ENCODE peak calls at places on chromosomes 1 and 21, in four cellular contexts. B, O, C and T are unnamed samples.

GRCh38 chr1:58903450-58904298 is 119.8 kb upstream of the JUN start:
- DNase-seq in B (peak; percentile 97), O (peak; percentile 90), C (peak; percentile 95), T (peak; percentile 96)

GRCh38 chr1:104072915-104073371 is 323.2 kb downstream of the AMY1C start:
- DNase-seq in B (no peak), O (no peak), C (no peak), T (no peak)

GRCh38 chr1:107572674-107573205 is 392.2 kb downstream of the VAV3 start:
- DNase-seq in B (no peak), O (peak; percentile 83), C (no peak), T (no peak)

GRCh38 chr1:152506899-152507498 is 3.6 kb upstream of the LCE5A start:
- DNase-seq in B (no peak), O (no peak), C (no peak), T (no peak)

GRCh38 chr1:210233216-210233494 is 559 bp downstream of the SERTAD4 start:
- DNase-seq in B (no peak), O (no peak), C (no peak), T (no peak)

GRCh38 chr1:245337829-245338484 is 183.2 kb downstream of the KIF26B start:
- DNase-seq in B (no peak), O (no peak), C (no peak), T (no peak)

GRCh38 chr1:89640440-89640839 is 7.5 kb downstream of the LRRC8C start:
- DNase-seq in B (no peak), O (no peak), C (no peak), T (no peak)

GRCh38 chr1:206685256-206685748 is 597 bp downstream of the MAPKAPK2 start:
- DNase-seq in B (no peak), O (no peak), C (no peak), T (peak; percentile 65)

GRCh38 chr1:201648066-201648910 is 109.4 kb downstream of the NAV1 start:
- DNase-seq in B (peak; percentile 42), O (peak; percentile 13), C (no peak), T (peak; percentile 55)

GRCh38 chr1:112444269-112444668 is 48.3 kb downstream of the CTTNBP2NL start:
- DNase-seq in B (no peak), O (no peak), C (no peak), T (no peak)

GRCh38 chr1:172826096-172826741 is 167.3 kb downstream of the FASLG start:
- DNase-seq in B (peak; percentile 54), O (no peak), C (no peak), T (no peak)

GRCh38 chr1:8020032-8020431 is 6.1 kb downstream of the ERRFI1 start:
- DNase-seq in B (no peak), O (peak; percentile 69), C (no peak), T (no peak)

GRCh38 chr21:44253832-44254700 is 7.6 kb downstream of the DNMT3L start:
- DNase-seq in B (no peak), O (no peak), C (peak; percentile 24), T (peak; percentile 48)

GRCh38 chr1:30083800-30084464 is 639.5 kb downstream of the MATN1 start:
- DNase-seq in B (no peak), O (no peak), C (no peak), T (no peak)

GRCh38 chr21:21148009-21148408 is 149.8 kb downstream of the NCAM2 start:
- DNase-seq in B (no peak), O (no peak), C (no peak), T (no peak)

GRCh38 chr1:24864409-24864808 is 65.7 kb downstream of the RUNX3 start:
- DNase-seq in B (no peak), O (peak; percentile 34), C (no peak), T (no peak)

GRCh38 chr1:11045428-11046269 is 1.4 kb downstream of the MASP2 start:
- DNase-seq in B (no peak), O (no peak), C (no peak), T (peak; percentile 32)

GRCh38 chr1:75449998-75450397 is 160.9 kb downstream of the SLC44A5 start:
- DNase-seq in B (no peak), O (no peak), C (no peak), T (no peak)

GRCh38 chr1:236067854-236068454 is 3.1 kb upstream of the NID1 start:
- DNase-seq in B (no peak), O (no peak), C (no peak), T (no peak)

GRCh38 chr1:108200627-108201106 is 524 bp upstream of the SLC25A24 start:
- DNase-seq in B (peak; percentile 47), O (peak; percentile 63), C (peak; percentile 54), T (no peak)

GRCh38 chr1:112002525-112002924 is 13.1 kb upstream of the KCND3 start:
- DNase-seq in B (no peak), O (no peak), C (no peak), T (no peak)

GRCh38 chr1:201912832-201913231 is 24.1 kb downstream of the SHISA4 start:
- DNase-seq in B (no peak), O (no peak), C (no peak), T (no peak)

GRCh38 chr1:186212574-186213224 is 162.4 kb downstream of the TPR start:
- DNase-seq in B (no peak), O (peak; percentile 32), C (no peak), T (no peak)

GRCh38 chr1:210321131-210321530 is 7.6 kb upstream of the HHAT start:
- DNase-seq in B (no peak), O (no peak), C (no peak), T (no peak)

GRCh38 chr1:165152727-165153126 is 203.8 kb downstream of the LMX1A start:
- DNase-seq in B (no peak), O (no peak), C (no peak), T (no peak)

GRCh38 chr1:173175514-173176146 is 31.5 kb downstream of the TNFSF4 start:
- DNase-seq in B (no peak), O (no peak), C (no peak), T (no peak)

GRCh38 chr1:87410771-87411170 is 82.1 kb downstream of the LMO4 start:
- DNase-seq in B (no peak), O (no peak), C (no peak), T (no peak)

GRCh38 chr1:76142771-76143540 is 68.4 kb downstream of the ST6GALNAC3 start:
- DNase-seq in B (no peak), O (no peak), C (no peak), T (no peak)

GRCh38 chr1:220213381-220213983 is 58.8 kb downstream of the RAB3GAP2 start:
- DNase-seq in B (no peak), O (no peak), C (no peak), T (no peak)

GRCh38 chr1:236753554-236753953 is 41.5 kb upstream of the MTR start:
- DNase-seq in B (no peak), O (no peak), C (no peak), T (no peak)

GRCh38 chr1:93839307-93839706 is 39.7 kb downstream of the DNTTIP2 start:
- DNase-seq in B (no peak), O (no peak), C (no peak), T (no peak)

GRCh38 chr1:12315126-12315525 is 85.3 kb downstream of the VPS13D start:
- DNase-seq in B (no peak), O (no peak), C (no peak), T (no peak)

GRCh38 chr21:28959367-28960099 is 33.1 kb downstream of the LTN1 start:
- DNase-seq in B (no peak), O (no peak), C (no peak), T (no peak)

GRCh38 chr1:40311692-40312091 is 5.4 kb downstream of the COL9A2 start:
- DNase-seq in B (no peak), O (no peak), C (no peak), T (no peak)

GRCh38 chr1:81801834-81802531 is 1.2 kb downstream of the ADGRL2 start:
- DNase-seq in B (peak; percentile 29), O (peak; percentile 37), C (peak; percentile 34), T (peak; percentile 44)

GRCh38 chr1:159845751-159846531 is 16.5 kb downstream of the VSIG8 start:
- DNase-seq in B (no peak), O (no peak), C (no peak), T (no peak)

GRCh38 chr1:24157921-24158481 is 15.1 kb upstream of the IL22RA1 start:
- DNase-seq in B (no peak), O (no peak), C (no peak), T (no peak)

GRCh38 chr1:100074604-100075395 is 57.9 kb downstream of the SASS6 start:
- DNase-seq in B (no peak), O (no peak), C (no peak), T (no peak)

GRCh38 chr1:181676269-181676668 is 193.0 kb downstream of the CACNA1E start:
- DNase-seq in B (no peak), O (no peak), C (no peak), T (no peak)

GRCh38 chr1:3627515-3628253 is 2.9 kb downstream of the TPRG1L start:
- DNase-seq in B (no peak), O (no peak), C (no peak), T (peak; percentile 42)

GRCh38 chr1:68197891-68198290 is 34.4 kb downstream of the WLS start:
- DNase-seq in B (no peak), O (peak; percentile 29), C (no peak), T (no peak)
- H3K4me1 ChIP-seq in B (no peaks in the 10 kb centered on the region), O (peaks cover 3% of the 10 kb centered on the region), C (peaks cover 21% of the 10 kb centered on the region), T (peaks cover 26% of the 10 kb centered on the region)

DNA sequence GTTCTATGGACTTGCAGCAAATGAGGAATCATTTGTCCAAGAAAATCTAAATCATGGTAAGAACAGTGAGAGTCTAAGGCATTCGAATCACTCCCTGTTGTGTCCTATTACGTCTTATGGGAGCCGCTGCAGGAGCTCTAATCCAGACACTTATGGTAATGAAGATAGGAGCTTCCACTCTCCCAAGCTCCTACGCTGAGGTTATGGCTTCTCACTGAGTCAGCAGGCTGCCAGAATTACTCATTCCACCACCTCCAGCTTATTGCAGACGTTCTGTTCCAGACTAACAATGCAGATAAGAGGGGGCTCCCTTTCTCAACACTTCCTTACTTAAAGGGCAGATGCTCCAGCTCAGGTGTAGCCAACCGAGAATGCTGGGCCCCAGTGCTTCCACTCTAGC is 212.6 kb downstream of the GREM2 start:
- DNase-seq in B (no peak), O (no peak), C (no peak), T (no peak)
- H3K4me1 ChIP-seq in B (no peaks in the 10 kb centered on the region), O (no peaks in the 10 kb centered on the region), C (no peaks in the 10 kb centered on the region), T (peaks cover 5% of the 10 kb centered on the region)

GRCh38 chr1:234953655-234954420 is 174.8 kb downstream of the TOMM20 start:
- DNase-seq in B (no peak), O (no peak), C (no peak), T (no peak)
- H3K4me1 ChIP-seq in B (no peaks in the 10 kb centered on the region), O (peaks cover 3% of the 10 kb centered on the region), C (peaks cover 49% of the 10 kb centered on the region), T (peaks cover 43% of the 10 kb centered on the region)

DNA sequence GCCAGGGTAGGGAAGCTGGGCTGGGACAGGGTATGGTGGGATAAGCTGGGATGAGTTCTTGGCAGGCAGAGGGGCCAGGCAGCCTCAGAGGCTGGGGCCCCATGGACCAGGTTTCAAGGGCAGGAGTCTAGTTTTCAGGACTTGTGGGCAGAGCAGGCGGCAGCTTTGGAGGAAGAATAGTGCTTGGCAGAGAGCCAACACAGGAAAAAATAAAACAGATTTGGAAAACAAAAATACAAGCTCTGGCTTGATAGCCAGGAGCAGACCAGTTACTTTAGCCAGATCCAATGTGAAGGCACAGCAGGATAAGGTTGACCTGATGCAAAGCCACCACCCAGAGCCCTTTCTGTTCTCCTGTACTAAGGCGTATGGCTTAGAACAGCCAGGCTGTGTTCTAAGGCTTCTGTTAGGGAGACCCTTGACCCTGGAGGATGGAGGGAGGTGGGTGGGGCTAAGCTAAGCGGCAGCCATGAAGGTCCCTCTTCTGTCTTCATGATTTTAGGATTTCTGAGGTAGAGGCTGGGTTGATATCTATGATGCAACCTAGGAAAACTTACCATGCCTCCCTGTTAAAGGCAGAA is 5.5 kb downstream of the TRAF5 start:
- DNase-seq in B (no peak), O (no peak), C (no peak), T (no peak)
- H3K4me1 ChIP-seq in B (no peaks in the 10 kb centered on the region), O (peaks cover 4% of the 10 kb centered on the region), C (peaks cover 15% of the 10 kb centered on the region), T (peaks cover 10% of the 10 kb centered on the region)